ENCODE peak calls at places on chromosomes 2 and 18, in nine cellular contexts. T is fibroblast of lung, O is neural progenitor cell, M is nephron progenitor cell, D is GM10248, N is AG09309, R is prostate gland, W is astrocyte of the spinal cord, F is tibial nerve. Y is an unnamed sample.

GRCh38 chr18:3794537-3795348 is 344.8 kb downstream of the TGIF1 start:
- DNase-seq in R (no peak), T (peak), M (no peak), F (no peak), O (no peak), N (peak), W (peak), D (no peak), Y (no peak)

GRCh38 chr2:158921599-158922408 is 46.6 kb upstream of the TANC1 start:
- DNase-seq in O (peak), R (no peak), W (no peak), T (no peak), M (no peak), D (no peak), N (no peak), F (no peak), Y (no peak)

GRCh38 chr2:6826081-6826913 is 39.4 kb downstream of the CMPK2 start:
- DNase-seq in D (peak), F (no peak), N (no peak), W (peak), R (peak), T (peak), O (peak), M (no peak), Y (peak)

GRCh38 chr2:118062048-118062447 is 26.2 kb upstream of the INSIG2 start:
- DNase-seq in D (no peak), F (no peak), N (peak), W (no peak), T (no peak), O (no peak), R (no peak), M (no peak), Y (no peak)

GRCh38 chr2:223050900-223051299 is 1.1 kb upstream of the KCNE4 start:
- DNase-seq in R (no peak), N (no peak), D (no peak), O (no peak), W (peak), T (peak), F (no peak), M (no peak), Y (no peak)

GRCh38 chr2:67701011-67701410 is 303.9 kb downstream of the ETAA1 start:
- DNase-seq in T (no peak), W (no peak), O (no peak), R (no peak), F (no peak), D (no peak), M (no peak), N (peak), Y (no peak)

GRCh38 chr2:150872919-150873772 is 385.7 kb upstream of the RND3 start:
- DNase-seq in O (peak), R (no peak), D (no peak), T (no peak), F (no peak), M (peak), W (no peak), N (peak), Y (no peak)

GRCh38 chr2:213036836-213037235 is 114.6 kb downstream of the IKZF2 start:
- DNase-seq in D (no peak), M (no peak), N (no peak), F (no peak), W (peak), O (no peak), T (peak), R (no peak), Y (no peak)

GRCh38 chr2:106869512-106870276 is 16.3 kb downstream of the ST6GAL2 start:
- DNase-seq in F (no peak), D (no peak), T (no peak), N (no peak), R (no peak), W (no peak), O (peak), M (no peak), Y (no peak)

GRCh38 chr18:62767321-62767720 is 52.0 kb downstream of the PHLPP1 start:
- DNase-seq in W (peak), M (no peak), R (no peak), O (no peak), D (no peak), F (no peak), N (no peak), T (peak), Y (no peak)

GRCh38 chr2:118731396-118731795 is 116.1 kb downstream of the EN1 start:
- DNase-seq in N (no peak), F (no peak), T (no peak), R (no peak), O (no peak), M (no peak), W (no peak), D (no peak), Y (no peak)

GRCh38 chr2:163734911-163735691 is 707 bp downstream of the FIGN start:
- DNase-seq in M (no peak), O (peak), F (no peak), R (no peak), N (no peak), W (peak), D (no peak), T (peak), Y (no peak)

GRCh38 chr2:180675170-180675569 is 305.2 kb upstream of the UBE2E3 start:
- DNase-seq in D (no peak), O (no peak), F (no peak), N (no peak), W (no peak), R (no peak), M (no peak), T (no peak), Y (no peak)

GRCh38 chr2:22037274-22037673 is 913.5 kb downstream of the TDRD15 start:
- DNase-seq in D (no peak), F (no peak), W (no peak), N (no peak), R (no peak), M (no peak), T (no peak), O (no peak), Y (no peak)

GRCh38 chr2:186980787-186981550 is 132.0 kb upstream of the ZSWIM2 start:
- DNase-seq in N (no peak), D (no peak), M (no peak), W (no peak), R (no peak), O (no peak), F (no peak), T (no peak), Y (no peak)

GRCh38 chr2:203688798-203689197 is 17.6 kb upstream of the CD28 start:
- DNase-seq in D (peak), F (peak), O (peak), W (peak), N (peak), R (no peak), T (peak), M (peak), Y (peak)

GRCh38 chr2:61905372-61906186 is at the start of gene COMMD1:
- DNase-seq in M (peak), W (peak), O (peak), N (no peak), F (peak), T (peak), R (peak), D (peak), Y (peak)

GRCh38 chr2:1515073-1515430 is 101.8 kb downstream of the TPO start:
- DNase-seq in W (no peak), M (no peak), N (no peak), D (no peak), R (no peak), O (no peak), F (no peak), T (no peak), Y (no peak)

GRCh38 chr2:118845843-118846666 is 1.4 kb downstream of the EN1 start:
- DNase-seq in F (no peak), N (no peak), T (no peak), D (no peak), O (peak), M (peak), R (no peak), W (no peak), Y (no peak)

GRCh38 chr2:42492691-42493467 is 903 bp downstream of the KCNG3 start:
- DNase-seq in O (peak), R (no peak), T (peak), D (no peak), M (peak), F (no peak), W (no peak), N (no peak), Y (no peak)

GRCh38 chr2:148978736-148979135 is 59.8 kb upstream of the LYPD6B start:
- DNase-seq in F (no peak), R (no peak), T (no peak), N (no peak), O (no peak), D (no peak), M (no peak), W (no peak), Y (no peak)

GRCh38 chr2:172395503-172395902 is 31.9 kb upstream of the ITGA6 start:
- DNase-seq in M (no peak), T (peak), N (no peak), F (no peak), D (no peak), O (no peak), W (no peak), R (no peak), Y (no peak)

GRCh38 chr18:58438161-58438983 is 190.5 kb downstream of the ALPK2 start:
- DNase-seq in N (no peak), R (no peak), T (peak), D (peak), O (peak), M (no peak), W (no peak), F (no peak), Y (no peak)

GRCh38 chr2:111618577-111618930 is 265.4 kb downstream of the ANAPC1 start:
- DNase-seq in R (no peak), O (no peak), D (no peak), N (no peak), T (peak), F (no peak), M (no peak), W (peak), Y (peak)

GRCh38 chr2:165016772-165017411 is 61.6 kb upstream of the SLC38A11 start:
- DNase-seq in T (peak), D (peak), W (peak), F (no peak), R (no peak), N (peak), M (peak), O (peak), Y (no peak)

GRCh38 chr18:21363411-21363810 is 121.4 kb downstream of the GREB1L start:
- DNase-seq in M (no peak), O (peak), N (no peak), D (no peak), R (no peak), W (no peak), F (no peak), T (no peak), Y (no peak)

GRCh38 chr2:140586379-140586778 is 1544.4 kb downstream of the LRP1B start:
- DNase-seq in M (peak), R (no peak), T (peak), N (no peak), O (peak), D (peak), F (no peak), W (no peak), Y (no peak)
- TF ChIP-seq CTCF in M (peak), R (no peak), T (peak), N (peak), O (peak), D (peak), F (no peak), W (peak), Y (no peak)

GRCh38 chr2:184598313-184599053 is at the start of gene ZNF804A:
- DNase-seq in D (peak), O (peak), R (no peak), W (peak), M (peak), T (peak), F (peak), N (no peak), Y (peak)

GRCh38 chr2:184599054-184599874 is 935 bp downstream of the ZNF804A start:
- DNase-seq in M (no peak), W (peak), O (no peak), F (no peak), T (peak), R (no peak), D (no peak), N (no peak), Y (peak)

GRCh38 chr2:184597571-184597980 is 753 bp upstream of the ZNF804A start:
- DNase-seq in N (no peak), D (peak), T (peak), W (peak), R (no peak), M (peak), O (peak), F (no peak), Y (peak)

GRCh38 chr2:184597996-184598312 is 375 bp upstream of the ZNF804A start:
- DNase-seq in D (no peak), M (no peak), W (no peak), F (no peak), T (no peak), R (no peak), O (no peak), N (no peak), Y (no peak)

DNA sequence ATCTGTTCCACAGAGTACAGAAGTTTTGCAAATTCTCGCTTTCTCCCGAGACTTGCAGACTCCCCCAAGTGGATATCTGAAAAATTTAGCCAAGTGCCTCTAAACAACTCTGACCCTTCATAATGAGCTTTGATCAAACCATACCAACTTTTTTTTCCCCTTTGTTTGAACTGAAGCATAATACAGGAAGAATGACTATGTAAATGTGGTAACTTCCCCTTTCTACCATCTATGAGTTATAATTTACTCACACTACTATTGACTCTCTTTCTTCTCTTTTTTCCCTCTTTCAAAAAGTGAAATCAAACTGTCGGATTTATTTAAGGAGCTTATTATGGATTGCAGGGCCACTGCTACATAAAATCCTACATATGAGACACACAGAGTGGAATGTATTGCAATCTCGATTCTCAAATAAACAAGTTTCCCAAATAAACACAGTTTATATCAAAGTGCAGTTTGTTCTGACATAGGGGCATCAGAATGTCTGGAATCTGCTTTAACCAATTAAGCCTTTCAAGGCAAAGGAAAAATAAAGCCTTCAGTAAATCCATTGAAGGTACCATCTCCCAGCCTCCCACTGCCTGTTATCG is 1.4 kb upstream of the ZNF804A start:
- DNase-seq in T (peak), W (peak), O (peak), F (no peak), R (no peak), N (peak), D (no peak), M (no peak), Y (no peak)
- TF ChIP-seq CTCF in T (no peak), W (peak), O (peak), F (no peak), R (no peak), N (no peak), D (no peak), M (no peak), Y (peak)

GRCh38 chr2:169086893-169087467 is 17.6 kb downstream of the DHRS9 start:
- DNase-seq in W (peak), O (no peak), N (no peak), D (no peak), M (no peak), T (peak), R (no peak), F (no peak), Y (no peak)

GRCh38 chr2:169091256-169091655 is 21.9 kb downstream of the DHRS9 start:
- DNase-seq in O (no peak), W (no peak), M (no peak), D (no peak), T (no peak), F (no peak), N (no peak), R (no peak), Y (no peak)

GRCh38 chr2:169087757-169088379 is 18.5 kb downstream of the DHRS9 start:
- DNase-seq in M (no peak), T (no peak), F (no peak), D (no peak), W (no peak), O (no peak), N (no peak), R (no peak), Y (no peak)

GRCh38 chr2:169090133-169090820 is 20.9 kb downstream of the DHRS9 start:
- DNase-seq in O (no peak), W (no peak), T (no peak), N (no peak), D (no peak), M (no peak), R (no peak), F (no peak), Y (no peak)

GRCh38 chr2:169089182-169089581 is 19.8 kb downstream of the DHRS9 start:
- DNase-seq in T (no peak), M (no peak), F (no peak), D (no peak), R (no peak), N (no peak), O (no peak), W (no peak), Y (no peak)
- TF ChIP-seq CTCF in T (no peak), M (no peak), F (no peak), D (no peak), R (no peak), N (no peak), O (no peak), W (no peak), Y (no peak)

GRCh38 chr18:74571895-74572680 is 25.6 kb upstream of the ZNF407 start:
- DNase-seq in O (no peak), F (no peak), N (no peak), W (no peak), R (no peak), M (no peak), D (no peak), T (no peak), Y (no peak)

GRCh38 chr18:74564012-74564411 is 29.7 kb downstream of the CNDP1 start:
- DNase-seq in M (no peak), N (no peak), R (no peak), O (no peak), W (no peak), F (no peak), D (no peak), T (no peak), Y (no peak)

GRCh38 chr18:74569401-74569800 is 28.3 kb upstream of the ZNF407 start:
- DNase-seq in N (no peak), D (no peak), W (no peak), O (no peak), R (no peak), T (no peak), M (no peak), F (no peak), Y (no peak)

GRCh38 chr18:74570266-74570665 is 27.4 kb upstream of the ZNF407 start:
- DNase-seq in F (no peak), M (no peak), R (no peak), T (no peak), O (no peak), W (no peak), N (no peak), D (no peak), Y (no peak)

GRCh38 chr18:74567805-74568204 is 29.9 kb upstream of the ZNF407 start:
- DNase-seq in R (no peak), W (no peak), T (no peak), O (no peak), F (no peak), M (no peak), N (no peak), D (no peak), Y (no peak)
- TF ChIP-seq CTCF in R (no peak), W (no peak), T (no peak), O (peak), F (no peak), M (peak), N (no peak), D (no peak), Y (peak)

DNA sequence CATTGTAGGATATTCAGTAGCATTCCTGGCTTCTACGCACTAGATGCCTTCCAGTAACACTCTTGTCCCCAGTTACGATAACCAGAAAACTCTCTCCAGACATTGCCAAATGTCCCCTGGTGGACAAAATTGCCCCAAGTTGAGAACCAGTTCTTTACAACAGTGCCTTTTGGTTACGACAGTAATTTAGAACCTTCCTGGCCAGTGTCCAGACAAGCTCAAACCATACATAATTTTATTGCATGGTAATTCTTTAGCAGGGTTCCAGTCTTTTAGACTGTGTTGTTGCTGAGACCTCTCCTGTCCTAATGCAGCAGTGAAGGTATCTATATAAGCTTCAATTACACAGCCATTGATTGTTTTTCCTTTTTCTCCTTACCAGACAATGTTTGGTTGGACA is 20.2 kb downstream of the RNMT start:
- DNase-seq in W (no peak), N (no peak), M (no peak), T (no peak), O (no peak), R (no peak), D (no peak), F (no peak), Y (no peak)
- TF ChIP-seq CTCF in W (no peak), N (no peak), M (no peak), T (no peak), O (no peak), R (no peak), D (no peak), F (no peak), Y (no peak)

DNA sequence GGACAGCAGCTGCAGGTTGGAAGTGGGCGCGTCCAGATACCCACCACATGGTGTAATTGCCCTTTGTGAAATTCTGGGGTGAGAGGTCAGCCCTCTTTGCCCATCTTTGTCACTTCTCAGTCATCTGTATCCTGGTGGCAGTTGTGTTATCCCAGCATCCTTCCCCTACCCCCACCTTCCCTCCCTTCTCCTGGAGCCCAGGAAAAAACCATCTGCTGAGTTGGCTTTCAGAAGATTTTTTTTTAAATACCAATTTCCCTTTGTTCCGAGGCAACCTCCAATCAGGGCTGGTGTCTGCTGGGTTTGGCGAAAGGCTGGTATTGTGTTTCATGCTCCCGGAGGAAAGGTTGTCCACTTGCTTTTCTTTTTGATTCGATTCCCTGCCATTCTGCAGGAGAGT is 35.2 kb downstream of the SETBP1 start:
- DNase-seq in F (no peak), R (no peak), T (peak), W (no peak), N (no peak), O (peak), M (no peak), D (no peak), Y (no peak)
- TF ChIP-seq CTCF in F (no peak), R (no peak), T (no peak), W (no peak), N (no peak), O (no peak), M (no peak), D (no peak), Y (no peak)

GRCh38 chr2:11022064-11022463 is 110.3 kb downstream of the KCNF1 start:
- DNase-seq in W (no peak), F (no peak), T (no peak), M (no peak), O (no peak), N (no peak), D (no peak), R (no peak), Y (no peak)
- TF ChIP-seq CTCF in W (no peak), F (no peak), T (no peak), M (no peak), O (peak), N (no peak), D (no peak), R (no peak), Y (no peak)

GRCh38 chr2:105243961-105244360 is 2.4 kb downstream of the GPR45 start:
- DNase-seq in F (no peak), R (no peak), M (peak), O (peak), N (no peak), W (no peak), D (no peak), T (no peak), Y (no peak)
- TF ChIP-seq CTCF in F (no peak), R (no peak), M (peak), O (peak), N (peak), W (peak), D (no peak), T (no peak), Y (no peak)

Y was measured in CD14-positive monocyte.